ENCODE peak calls at places on chromosomes 7 and 10, in six cellular contexts. L, P, G, R, X and Y are unnamed samples.

GRCh38 chr7:2637505-2638223 is 5.9 kb downstream of the TTYH3 start:
- DNase-seq in P (peak; percentile 30), X (no peak), R (no peak), G (peak; percentile 77), L (no peak), Y (peak; percentile 59)

GRCh38 chr7:75776295-75776971 is 4.4 kb upstream of the CCL26 start:
- DNase-seq in G (no peak), P (peak; percentile 55), X (peak; percentile 30), R (no peak), L (peak; percentile 86), Y (no peak)

GRCh38 chr7:5396542-5396941 is 27.1 kb downstream of the TNRC18 start:
- DNase-seq in L (peak; percentile 82), R (no peak), X (peak; percentile 47), G (no peak), P (peak; percentile 23), Y (peak; percentile 83)

GRCh38 chr7:15669443-15669842 is 17.0 kb downstream of the MEOX2 start:
- DNase-seq in R (no peak), G (no peak), P (no peak), X (no peak), L (no peak), Y (no peak)

GRCh38 chr10:13842119-13842518 is 255.4 kb downstream of the PRPF18 start:
- DNase-seq in X (no peak), G (no peak), R (no peak), L (no peak), P (no peak), Y (no peak)

GRCh38 chr7:130611206-130611605 is 57.3 kb downstream of the COPG2 start:
- DNase-seq in P (no peak), R (no peak), X (no peak), L (no peak), G (no peak), Y (no peak)

GRCh38 chr7:34069676-34070075 is 164.3 kb downstream of the BMPER start:
- DNase-seq in X (no peak), L (no peak), P (no peak), R (no peak), G (no peak), Y (no peak)

GRCh38 chr7:130756316-130756715 is 22.3 kb upstream of the KLF14 start:
- DNase-seq in P (no peak), X (no peak), G (no peak), R (no peak), L (no peak), Y (no peak)

GRCh38 chr7:24821045-24821853 is 64.0 kb upstream of the GSDME start:
- DNase-seq in L (peak; percentile 92), X (peak; percentile 70), P (peak; percentile 88), R (no peak), G (peak; percentile 56), Y (peak; percentile 61)

GRCh38 chr7:105600720-105601550 is 19.6 kb upstream of the EFCAB10 start:
- DNase-seq in G (no peak), L (no peak), P (no peak), R (no peak), X (no peak), Y (no peak)

GRCh38 chr7:154383045-154383444 is 330.8 kb downstream of the DPP6 start:
- DNase-seq in G (no peak), P (no peak), X (no peak), R (no peak), L (no peak), Y (no peak)

GRCh38 chr7:151113344-151114150 is 27.3 kb downstream of the AGAP3 start:
- DNase-seq in G (no peak), L (no peak), R (peak; percentile 76), P (no peak), X (no peak), Y (no peak)

GRCh38 chr7:149774237-149775175 is 1.1 kb upstream of the ZNF467 start:
- DNase-seq in P (no peak), L (no peak), G (no peak), X (no peak), R (peak; percentile 34), Y (no peak)

GRCh38 chr10:128018236-128018635 is 108.0 kb downstream of the MKI67 start:
- DNase-seq in P (no peak), G (no peak), R (no peak), X (no peak), L (no peak), Y (no peak)

GRCh38 chr7:114312649-114313048 is 102.0 kb upstream of the FOXP2 start:
- DNase-seq in X (no peak), R (no peak), P (no peak), L (no peak), G (no peak), Y (no peak)

GRCh38 chr10:57818522-57818921 is 449.2 kb downstream of the IPMK start:
- DNase-seq in P (no peak), X (no peak), L (no peak), G (no peak), R (no peak), Y (no peak)

GRCh38 chr7:127588697-127589482 is 679 bp downstream of the ARF5 start:
- DNase-seq in G (peak; percentile 52), L (peak; percentile 28), X (peak; percentile 7), R (peak; percentile 77), P (no peak), Y (peak; percentile 65)

GRCh38 chr10:14072541-14072940 is 258.2 kb downstream of the FRMD4A start:
- DNase-seq in R (no peak), P (no peak), G (no peak), L (no peak), X (no peak), Y (no peak)

GRCh38 chr10:67779455-67780205 is 58.4 kb downstream of the DNAJC12 start:
- DNase-seq in R (peak; percentile 87), P (no peak), L (peak; percentile 79), G (peak; percentile 48), X (peak; percentile 52), Y (peak; percentile 53)

GRCh38 chr10:69874464-69874863 is 72.8 kb downstream of the COL13A1 start:
- DNase-seq in G (no peak), X (no peak), P (no peak), R (no peak), L (no peak), Y (no peak)

GRCh38 chr7:123635551-123636359 is 19.9 kb upstream of the LMOD2 start:
- DNase-seq in P (no peak), L (no peak), R (peak; percentile 49), G (no peak), X (no peak), Y (peak; percentile 17)

GRCh38 chr10:17316488-17317170 is 88.6 kb downstream of the VIM start:
- DNase-seq in L (no peak), G (no peak), R (no peak), X (no peak), P (no peak), Y (no peak)

GRCh38 chr10:88271736-88272135 is 311.4 kb downstream of the RNLS start:
- DNase-seq in R (no peak), X (no peak), G (peak; percentile 24), L (peak; percentile 38), P (no peak), Y (no peak)

GRCh38 chr10:100993986-100994708 is 5.5 kb upstream of the LZTS2 start:
- DNase-seq in G (no peak), L (no peak), P (no peak), X (no peak), R (peak; percentile 48), Y (no peak)

GRCh38 chr7:48458701-48459509 is 287.6 kb downstream of the ABCA13 start:
- DNase-seq in G (no peak), R (no peak), L (no peak), X (no peak), P (no peak), Y (no peak)

DNA sequence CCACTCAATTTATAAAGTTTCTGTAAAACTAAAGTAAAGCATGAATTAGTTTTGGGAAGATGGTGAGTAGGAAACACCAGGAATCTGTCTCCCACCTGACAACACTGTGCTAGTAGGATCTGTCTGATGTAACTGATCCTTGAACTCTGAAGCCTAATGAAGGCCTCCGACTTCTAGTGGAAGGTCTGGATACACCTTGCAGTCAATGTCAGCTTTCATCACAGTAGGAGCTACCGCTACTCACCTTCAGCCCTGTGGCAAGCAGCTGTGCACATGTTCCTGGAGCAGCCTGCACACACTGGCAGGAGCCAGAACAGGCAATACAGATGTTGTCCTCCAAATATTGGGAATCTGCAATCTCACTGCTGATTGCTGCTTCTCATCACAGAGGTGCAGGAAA is 471.4 kb downstream of the PTPRN2 start:
- DNase-seq in G (no peak), R (no peak), X (no peak), P (no peak), L (no peak), Y (no peak)
- TF ChIP-seq CTCF in G (no peak), R (no peak), X (no peak), P (no peak), L (no peak), Y (no peak)

DNA sequence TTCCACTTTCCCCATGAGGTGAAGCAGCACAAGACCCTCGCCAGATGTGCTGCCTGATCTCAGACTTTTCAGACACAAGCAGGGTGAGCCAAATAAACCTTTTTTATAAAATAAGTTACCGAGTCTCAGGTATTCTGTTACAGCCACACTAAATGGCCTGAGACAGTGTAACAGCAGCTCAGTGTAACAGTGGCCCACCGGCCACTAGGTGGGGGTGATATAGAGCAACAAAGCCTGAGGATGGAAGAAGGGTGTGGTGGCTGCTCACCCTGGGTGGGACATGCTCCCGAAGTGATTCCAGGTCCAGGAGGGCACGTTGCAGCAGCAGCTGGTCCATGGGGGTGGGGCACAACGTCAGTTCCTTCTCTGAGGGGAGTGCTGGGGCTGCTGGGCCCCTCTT is 44.6 kb downstream of the BMS1 start:
- DNase-seq in R (no peak), G (no peak), P (no peak), X (no peak), L (no peak), Y (no peak)
- TF ChIP-seq CTCF in R (no peak), G (no peak), P (no peak), X (no peak), L (no peak), Y (no peak)

GRCh38 chr10:8314486-8314885 is 260.0 kb downstream of the GATA3 start:
- DNase-seq in R (no peak), P (no peak), X (no peak), G (no peak), L (no peak), Y (no peak)

GRCh38 chr10:8312861-8313260 is 258.4 kb downstream of the GATA3 start:
- DNase-seq in P (no peak), R (no peak), L (no peak), G (no peak), X (no peak), Y (no peak)

GRCh38 chr10:8319704-8320103 is 265.2 kb downstream of the GATA3 start:
- DNase-seq in L (no peak), X (no peak), P (no peak), R (no peak), G (no peak), Y (no peak)

GRCh38 chr10:8315619-8316021 is 261.1 kb downstream of the GATA3 start:
- DNase-seq in R (no peak), G (no peak), X (no peak), P (no peak), L (no peak), Y (no peak)

GRCh38 chr10:8316284-8316683 is 261.8 kb downstream of the GATA3 start:
- DNase-seq in X (no peak), P (no peak), G (no peak), R (no peak), L (no peak), Y (no peak)
- TF ChIP-seq CTCF in X (no peak), P (no peak), G (no peak), R (no peak), L (no peak), Y (no peak)

DNA sequence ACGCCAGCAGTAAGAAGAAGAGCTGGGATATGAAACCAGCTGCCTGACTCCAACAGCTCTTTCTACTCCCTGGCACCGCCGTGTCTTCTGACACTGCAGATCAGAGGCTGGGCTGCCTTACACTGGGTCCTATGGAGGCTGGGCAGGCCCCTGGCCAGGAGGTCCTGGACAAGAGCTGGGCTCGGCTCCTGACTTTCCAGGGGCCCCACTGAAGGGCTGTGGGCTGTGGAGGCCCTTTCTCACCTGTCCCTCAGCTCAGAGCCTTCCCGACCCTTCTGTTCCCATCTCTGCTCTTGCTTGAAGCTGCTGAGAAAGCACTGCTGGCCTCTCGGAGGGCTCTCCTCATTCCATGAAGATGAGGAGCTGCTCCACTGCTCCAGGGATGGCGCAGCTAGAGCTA is 85.9 kb upstream of the UNC5B start:
- DNase-seq in L (no peak), X (no peak), P (no peak), R (no peak), G (no peak), Y (no peak)
- TF ChIP-seq CTCF in L (no peak), X (no peak), P (no peak), R (no peak), G (no peak), Y (no peak)